ENCODE peak calls at places on chromosomes 7 and 10, in nine cellular contexts. O is mesendoderm; X is effector memory CD4-positive, alpha-beta T cell; B is HCT116; U is coronary artery; C is lower lobe of right lung; P is GM23248; N is ascending aorta; W is GM23338. G is an unnamed sample.

GRCh38 chr7:45574521-45575500 is 643 bp downstream of the ADCY1 start:
- DNase-seq in O (peak), X (no peak), B (no peak), U (peak), C (no peak), P (peak), N (no peak), W (peak), G (peak)

GRCh38 chr10:129466703-129467345 is at the start of gene MGMT:
- DNase-seq in O (peak), X (peak), B (peak), U (peak), C (peak), P (peak), N (peak), W (peak), G (peak)

GRCh38 chr10:126598009-126598408 is 72.5 kb downstream of the C10orf90 start:
- DNase-seq in O (peak), X (no peak), B (peak), U (no peak), C (peak), P (peak), N (no peak), W (peak), G (no peak)

GRCh38 chr10:21724020-21724589 is 190.1 kb downstream of the MLLT10 start:
- DNase-seq in O (no peak), X (no peak), B (no peak), U (no peak), C (no peak), P (peak), N (no peak), W (no peak), G (peak)

GRCh38 chr10:14670551-14671240 is 104.0 kb downstream of the FAM107B start:
- DNase-seq in O (no peak), X (no peak), B (no peak), U (no peak), C (no peak), P (peak), N (no peak), W (no peak), G (no peak)

GRCh38 chr7:84092207-84092606 is 102.4 kb downstream of the SEMA3A start:
- DNase-seq in O (no peak), X (no peak), B (no peak), U (no peak), C (no peak), P (no peak), N (no peak), W (no peak), G (no peak)

GRCh38 chr7:91288208-91288824 is 24.1 kb downstream of the FZD1 start:
- DNase-seq in O (peak), X (no peak), B (peak), U (no peak), C (no peak), P (peak), N (no peak), W (peak), G (no peak)

GRCh38 chr7:37085600-37085999 is 361.3 kb upstream of the AOAH start:
- DNase-seq in O (no peak), X (no peak), B (no peak), U (no peak), C (no peak), P (peak), N (no peak), W (no peak), G (no peak)

GRCh38 chr10:128152741-128153583 is 26.7 kb upstream of the MKI67 start:
- DNase-seq in O (peak), X (no peak), B (no peak), U (no peak), C (no peak), P (no peak), N (no peak), W (peak), G (no peak)

GRCh38 chr7:108046952-108047506 is 44.1 kb upstream of the LAMB1 start:
- DNase-seq in O (no peak), X (no peak), B (no peak), U (no peak), C (no peak), P (no peak), N (no peak), W (no peak), G (peak)

GRCh38 chr7:101127460-101128039 is 646 bp downstream of the SERPINE1 start:
- DNase-seq in O (no peak), X (no peak), B (no peak), U (no peak), C (no peak), P (peak), N (no peak), W (no peak), G (no peak)

GRCh38 chr10:58969578-58969977 is 206.9 kb upstream of the PHYHIPL start:
- DNase-seq in O (peak), X (no peak), B (no peak), U (no peak), C (no peak), P (peak), N (no peak), W (no peak), G (no peak)

GRCh38 chr10:58963101-58963534 is 213.3 kb upstream of the PHYHIPL start:
- DNase-seq in O (peak), X (no peak), B (no peak), U (no peak), C (no peak), P (no peak), N (no peak), W (peak), G (no peak)

GRCh38 chr10:58967551-58968418 is 208.7 kb upstream of the PHYHIPL start:
- DNase-seq in O (peak), X (no peak), B (no peak), U (no peak), C (peak), P (no peak), N (no peak), W (peak), G (no peak)

GRCh38 chr10:58963723-58964124 is 212.7 kb upstream of the PHYHIPL start:
- DNase-seq in O (peak), X (no peak), B (no peak), U (no peak), C (no peak), P (no peak), N (no peak), W (peak), G (no peak)

GRCh38 chr10:58965855-58966254 is 210.6 kb upstream of the PHYHIPL start:
- DNase-seq in O (no peak), X (no peak), B (no peak), U (no peak), C (no peak), P (no peak), N (no peak), W (no peak), G (no peak)
- H3K27ac ChIP-seq in O (no peak), X (no peak), B (no peak), U (no peak), C (no peak), P (no peak), N (no peak), W (no peak), G (no peak)

GRCh38 chr10:89981891-89982290 is 280.5 kb downstream of the KIF20B start:
- DNase-seq in O (no peak), X (no peak), B (no peak), U (no peak), C (no peak), P (no peak), N (no peak), W (no peak), G (no peak)
- H3K27ac ChIP-seq in O (no peak), X (no peak), B (no peak), U (no peak), C (peak), P (no peak), N (no peak), W (no peak), G (no peak)

GRCh38 chr10:74076961-74077360 is 73.7 kb downstream of the AP3M1 start:
- DNase-seq in O (no peak), X (no peak), B (no peak), U (no peak), C (no peak), P (no peak), N (no peak), W (no peak), G (no peak)

GRCh38 chr10:74075906-74076305 is 74.7 kb downstream of the AP3M1 start:
- DNase-seq in O (no peak), X (no peak), B (no peak), U (no peak), C (no peak), P (no peak), N (no peak), W (no peak), G (no peak)

GRCh38 chr10:74067373-74068370 is 69.8 kb downstream of the VCL start:
- DNase-seq in O (no peak), X (no peak), B (no peak), U (no peak), C (no peak), P (peak), N (no peak), W (no peak), G (no peak)

GRCh38 chr10:74071151-74071550 is 73.2 kb downstream of the VCL start:
- DNase-seq in O (peak), X (no peak), B (no peak), U (no peak), C (no peak), P (peak), N (no peak), W (peak), G (no peak)

DNA sequence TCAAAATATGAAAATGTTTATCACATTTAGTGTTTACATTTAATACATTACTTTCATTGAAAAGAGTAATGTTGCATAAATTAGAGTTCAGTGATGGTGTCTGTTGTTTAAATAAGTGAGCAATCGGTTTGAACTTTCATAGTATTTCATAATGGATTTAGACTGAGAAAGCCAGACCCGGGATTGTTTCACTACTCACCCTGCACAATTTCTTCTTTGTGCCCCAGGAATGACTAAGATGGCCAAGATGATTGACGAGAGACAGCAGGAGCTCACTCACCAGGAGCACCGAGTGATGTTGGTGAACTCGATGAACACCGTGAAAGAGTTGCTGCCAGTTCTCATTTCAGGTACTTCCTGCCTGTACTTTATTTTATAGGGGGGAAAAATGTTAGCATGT is 74.6 kb downstream of the VCL start:
- DNase-seq in O (no peak), X (no peak), B (peak), U (no peak), C (no peak), P (peak), N (no peak), W (no peak), G (peak)
- H3K27ac ChIP-seq in O (no peak), X (no peak), B (no peak), U (peak), C (no peak), P (no peak), N (peak), W (peak), G (no peak)

GRCh38 chr10:88897019-88897853 is 17.2 kb downstream of the STAMBPL1 start:
- DNase-seq in O (peak), X (no peak), B (peak), U (no peak), C (no peak), P (peak), N (no peak), W (no peak), G (no peak)

GRCh38 chr10:88893611-88894010 is 13.6 kb downstream of the STAMBPL1 start:
- DNase-seq in O (no peak), X (no peak), B (no peak), U (no peak), C (no peak), P (peak), N (no peak), W (no peak), G (no peak)

GRCh38 chr10:88898727-88899126 is 18.7 kb downstream of the STAMBPL1 start:
- DNase-seq in O (no peak), X (no peak), B (no peak), U (no peak), C (no peak), P (no peak), N (no peak), W (no peak), G (no peak)

GRCh38 chr10:88895252-88895651 is 15.2 kb downstream of the STAMBPL1 start:
- DNase-seq in O (no peak), X (no peak), B (no peak), U (no peak), C (no peak), P (no peak), N (no peak), W (no peak), G (no peak)

DNA sequence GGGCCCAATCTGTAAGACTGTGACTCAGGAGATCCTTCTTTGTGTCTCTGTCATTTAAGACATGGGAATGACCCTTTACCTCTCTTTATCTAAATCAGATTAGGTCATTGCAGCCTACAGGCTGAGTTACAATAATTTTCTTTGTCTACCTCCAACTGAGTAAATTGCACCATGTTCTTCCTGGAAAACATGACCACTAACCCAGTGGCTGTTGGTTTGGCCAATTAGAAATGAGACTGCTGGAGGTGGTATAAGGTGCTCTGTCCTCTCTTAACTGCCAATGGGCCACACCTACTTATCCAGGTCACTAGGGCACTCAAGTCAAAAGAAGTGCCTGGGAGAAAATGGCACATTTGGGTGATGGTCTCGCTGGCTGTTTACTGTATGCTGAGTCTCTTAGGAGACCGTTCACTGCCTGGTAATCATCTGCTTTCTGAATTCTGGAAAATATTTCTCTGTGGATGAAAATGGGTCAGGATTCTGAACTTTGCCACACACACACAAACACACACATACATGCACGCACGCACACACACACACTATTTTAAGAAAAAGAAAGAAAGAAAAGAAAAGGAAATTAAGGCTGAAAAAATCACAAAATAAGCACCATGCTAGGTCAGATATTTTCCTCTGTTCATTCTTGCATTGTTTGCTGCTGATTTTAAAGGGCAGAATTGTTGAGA is 16.4 kb downstream of the STAMBPL1 start:
- DNase-seq in O (no peak), X (no peak), B (peak), U (no peak), C (no peak), P (no peak), N (no peak), W (no peak), G (no peak)
- H3K27ac ChIP-seq in O (no peak), X (no peak), B (peak), U (peak), C (peak), P (peak), N (no peak), W (no peak), G (no peak)

DNA sequence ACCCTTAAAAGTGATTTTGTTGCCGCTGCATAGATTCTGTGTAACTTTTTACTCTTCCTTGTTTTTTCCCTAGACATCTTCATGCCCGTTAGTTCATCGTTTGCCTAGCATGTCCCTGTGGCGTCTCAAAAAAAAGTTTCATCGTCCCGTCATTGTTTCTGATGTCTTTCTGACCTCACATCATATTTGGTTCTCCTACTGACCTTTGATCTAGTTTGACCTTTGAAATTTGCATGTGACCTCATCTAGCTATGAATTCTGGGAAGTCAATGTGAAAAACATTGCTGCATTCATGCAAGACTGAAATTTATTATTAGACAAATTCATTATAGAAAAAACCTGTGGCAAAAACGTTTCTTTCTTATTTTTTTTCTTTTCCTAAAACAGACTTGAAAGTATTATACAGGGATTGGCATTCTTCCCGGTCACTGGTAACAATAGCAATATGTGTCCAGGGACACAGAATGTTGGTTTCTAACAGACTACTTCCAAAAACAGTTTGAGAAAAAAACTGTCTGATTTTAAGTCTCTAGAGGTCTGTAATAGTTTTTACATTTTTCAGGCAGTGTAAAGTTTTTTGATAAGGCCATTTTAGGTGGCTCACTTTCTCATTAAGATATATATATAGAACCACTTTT is 280.9 kb downstream of the USP6NL start:
- DNase-seq in O (no peak), X (no peak), B (no peak), U (no peak), C (no peak), P (peak), N (no peak), W (no peak), G (no peak)
- H3K27ac ChIP-seq in O (no peak), X (no peak), B (no peak), U (peak), C (no peak), P (no peak), N (peak), W (no peak), G (no peak)

DNA sequence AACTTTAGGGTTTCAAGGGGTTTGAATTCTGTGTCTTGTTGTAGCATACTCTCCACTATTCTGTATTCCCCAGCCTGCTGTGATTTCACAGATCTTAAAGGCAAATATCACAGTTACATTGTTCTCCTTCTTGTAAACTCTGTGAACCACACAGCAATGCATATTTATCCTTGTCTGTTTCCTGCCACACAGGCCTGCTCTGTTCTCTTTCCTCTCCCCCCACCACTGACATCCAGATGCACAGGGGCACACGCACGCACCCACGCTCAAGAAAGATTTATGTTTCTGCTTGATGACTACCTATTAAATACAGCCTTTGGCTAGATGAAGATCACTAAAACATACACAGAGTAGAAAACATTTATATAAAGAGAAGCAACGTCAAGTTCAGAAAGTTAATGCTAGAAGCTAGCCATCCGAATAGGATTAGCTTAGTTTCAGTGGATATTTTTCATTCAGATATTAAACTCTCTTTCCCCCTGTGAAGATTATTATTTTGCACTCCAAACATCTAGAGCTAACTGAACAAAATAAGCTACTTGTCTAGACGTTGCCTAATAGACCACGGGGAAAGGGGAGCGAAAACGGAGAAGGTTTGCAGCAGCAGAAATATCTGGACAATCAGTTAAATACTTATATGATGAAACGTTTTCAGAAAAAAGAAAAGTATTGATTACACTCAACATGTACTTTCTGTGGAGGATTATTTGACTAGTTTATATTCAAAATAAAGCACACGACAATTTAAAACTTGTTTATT is 193.1 kb upstream of the SEMA3C start:
- DNase-seq in O (peak), X (no peak), B (no peak), U (no peak), C (no peak), P (peak), N (no peak), W (no peak), G (no peak)
- H3K27ac ChIP-seq in O (no peak), X (no peak), B (no peak), U (no peak), C (no peak), P (peak), N (no peak), W (no peak), G (peak)

GRCh38 chr7:74372060-74372408 is 81.7 kb upstream of the GTF2IRD1 start:
- DNase-seq in O (no peak), X (no peak), B (no peak), U (no peak), C (no peak), P (no peak), N (no peak), W (no peak), G (no peak)
- H3K27ac ChIP-seq in O (peak), X (no peak), B (no peak), U (peak), C (no peak), P (no peak), N (peak), W (peak), G (no peak)

DNA sequence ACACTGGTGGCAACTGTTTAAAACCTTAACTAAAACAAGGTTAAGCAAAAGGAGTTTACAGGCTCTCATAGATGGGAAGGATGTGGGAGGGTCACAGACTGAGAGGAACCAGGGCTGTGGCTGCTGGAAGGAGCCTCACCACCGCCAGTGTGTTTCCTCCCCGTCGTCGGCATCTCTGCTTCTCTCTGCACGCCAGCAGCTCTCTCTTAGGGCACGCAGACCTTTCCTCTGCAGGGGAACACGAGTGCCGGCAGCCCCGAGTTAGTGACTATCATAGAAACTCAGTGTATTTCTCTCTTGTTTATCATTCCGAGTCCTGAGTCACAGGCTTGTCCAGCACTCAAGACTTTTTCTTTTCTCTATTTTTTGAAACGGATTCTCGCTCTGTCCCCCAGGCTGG is 8.1 kb upstream of the SH2D4B start:
- DNase-seq in O (no peak), X (no peak), B (no peak), U (no peak), C (no peak), P (no peak), N (no peak), W (no peak), G (no peak)
- H3K27ac ChIP-seq in O (no peak), X (peak), B (no peak), U (no peak), C (peak), P (no peak), N (no peak), W (no peak), G (no peak)

GRCh38 chr10:117004627-117005453 is at the start of gene SHTN1:
- DNase-seq in O (peak), X (peak), B (peak), U (peak), C (peak), P (peak), N (peak), W (peak), G (peak)
- H3K27ac ChIP-seq in O (peak), X (no peak), B (peak), U (peak), C (peak), P (peak), N (peak), W (no peak), G (peak)